ENCODE peak calls at places on chromosome 10, in eight cellular contexts. F is PC-9, H is GM23338, L is foreskin keratinocyte, T is hepatocyte, R is nephron progenitor cell, N is WTC11, X is IMR-90. Z is an unnamed sample.

GRCh38 chr10:86664370-86665217 is 3.7 kb upstream of the LDB3 start:
- DNase-seq in F (no peak), H (no peak), L (no peak), T (no peak), R (no peak), N (no peak), X (no peak), Z (no peak)

GRCh38 chr10:287814-288213 is 152.6 kb downstream of the ZMYND11 start:
- DNase-seq in F (no peak), H (peak; percentile 80), L (no peak), T (no peak), R (no peak), N (peak; percentile 49), X (no peak), Z (no peak)

GRCh38 chr10:72337039-72337629 is 17.6 kb downstream of the DNAJB12 start:
- DNase-seq in F (peak; percentile 52), H (peak; percentile 76), L (no peak), T (peak; percentile 88), R (peak; percentile 83), N (peak; percentile 76), X (peak; percentile 53), Z (peak; percentile 49)

GRCh38 chr10:47402681-47403301 is 18.7 kb upstream of the ZNF488 start:
- DNase-seq in F (peak; percentile 88), H (peak; percentile 63), L (peak; percentile 82), T (peak; percentile 77), R (no peak), N (peak; percentile 38), X (peak; percentile 88), Z (no peak)

GRCh38 chr10:95758351-95759025 is 2.5 kb downstream of the ENTPD1 start:
- DNase-seq in F (no peak), H (no peak), L (no peak), T (no peak), R (no peak), N (no peak), X (peak; percentile 6), Z (no peak)

GRCh38 chr10:99279626-99280111 is 44.0 kb upstream of the HPSE2 start:
- DNase-seq in F (peak; percentile 56), H (no peak), L (peak; percentile 50), T (peak; percentile 54), R (no peak), N (no peak), X (peak; percentile 33), Z (no peak)

GRCh38 chr10:45599021-45599603 is 73.5 kb downstream of the ZFAND4 start:
- DNase-seq in F (no peak), H (no peak), L (no peak), T (peak; percentile 27), R (no peak), N (no peak), X (no peak), Z (no peak)

GRCh38 chr10:126350216-126350992 is 37.9 kb downstream of the ADAM12 start:
- DNase-seq in F (peak; percentile 88), H (no peak), L (peak; percentile 97), T (no peak), R (peak; percentile 11), N (no peak), X (peak; percentile 90), Z (no peak)

GRCh38 chr10:52283174-52283573 is 30.9 kb upstream of the DKK1 start:
- DNase-seq in F (no peak), H (no peak), L (peak; percentile 10), T (no peak), R (no peak), N (no peak), X (peak; percentile 31), Z (no peak)

GRCh38 chr10:693506-693905 is 4.0 kb upstream of the DIP2C start:
- DNase-seq in F (no peak), H (no peak), L (peak; percentile 54), T (peak; percentile 44), R (no peak), N (no peak), X (peak; percentile 49), Z (no peak)

GRCh38 chr10:4981722-4982471 is 18.7 kb downstream of the AKR1C1 start:
- DNase-seq in F (peak; percentile 75), H (peak; percentile 91), L (peak; percentile 39), T (peak; percentile 76), R (peak; percentile 2), N (peak; percentile 30), X (peak; percentile 37), Z (no peak)

GRCh38 chr10:48882881-48883280 is 56.8 kb downstream of the LRRC18 start:
- DNase-seq in F (no peak), H (no peak), L (no peak), T (no peak), R (no peak), N (no peak), X (no peak), Z (no peak)

GRCh38 chr10:17086865-17087264 is 42.7 kb downstream of the CUBN start:
- DNase-seq in F (no peak), H (no peak), L (no peak), T (no peak), R (no peak), N (no peak), X (no peak), Z (no peak)

GRCh38 chr10:61757525-61758397 is 95.0 kb downstream of the CABCOCO1 start:
- DNase-seq in F (no peak), H (no peak), L (peak; percentile 88), T (peak; percentile 32), R (no peak), N (no peak), X (peak; percentile 73), Z (no peak)

DNA sequence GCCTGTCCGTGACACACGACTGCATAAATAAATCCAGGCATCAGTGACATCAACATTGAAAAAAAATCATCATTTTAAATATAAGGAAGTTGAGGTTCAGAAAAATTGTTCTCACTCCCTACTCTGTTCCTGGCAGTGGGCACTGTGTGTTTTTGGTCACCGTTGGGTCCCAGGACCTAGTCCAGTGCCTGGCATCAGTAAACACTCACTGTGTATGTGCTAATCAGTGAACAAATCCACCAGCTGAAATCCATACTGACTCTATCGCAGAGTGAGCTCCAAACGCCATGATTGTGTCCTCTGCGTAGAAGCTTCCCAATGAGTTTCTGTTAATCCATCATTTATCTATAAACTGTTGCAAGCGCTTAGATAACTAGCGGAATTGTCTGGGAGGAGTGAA is 41.2 kb downstream of the ITIH2 start:
- DNase-seq in F (no peak), H (no peak), L (no peak), T (no peak), R (no peak), N (no peak), X (no peak), Z (no peak)
- TF ChIP-seq CTCF in F (no peak), H (no peak), L (no peak), T (no peak), R (no peak), N (no peak), X (no peak), Z (no peak)

GRCh38 chr10:131168238-131168875 is 143.2 kb downstream of the TCERG1L start:
- DNase-seq in F (no peak), H (no peak), L (no peak), T (no peak), R (no peak), N (no peak), X (no peak), Z (peak; percentile 36)
- TF ChIP-seq CTCF in F (no peak), H (no peak), L (no peak), T (no peak), R (no peak), N (no peak), X (no peak), Z (no peak)

DNA sequence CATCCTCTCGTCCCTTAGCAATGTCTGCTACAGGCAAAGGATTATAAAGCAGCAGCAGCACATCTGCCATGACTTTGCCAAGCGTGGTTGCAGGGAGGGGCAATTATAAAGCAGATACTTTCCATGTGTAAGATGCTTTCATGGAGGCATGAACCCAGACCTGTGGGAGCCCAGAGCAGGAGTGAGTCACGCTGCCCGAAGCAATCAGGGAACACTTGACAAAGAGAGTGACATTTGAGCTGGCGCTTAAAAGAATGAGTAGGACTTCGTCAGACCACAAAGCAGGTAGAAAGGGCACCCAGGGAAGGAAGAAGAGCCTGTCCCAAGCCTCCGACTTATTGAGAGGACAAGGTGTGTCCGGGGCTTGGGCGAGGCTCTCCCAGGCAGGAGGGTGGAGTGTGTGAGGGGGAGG is 147.2 kb downstream of the MYOF start:
- DNase-seq in F (peak; percentile 96), H (peak; percentile 38), L (peak; percentile 90), T (peak; percentile 11), R (no peak), N (no peak), X (peak; percentile 41), Z (no peak)
- TF ChIP-seq CTCF in F (no peak), H (no peak), L (no peak), T (no peak), R (no peak), N (no peak), X (no peak), Z (no peak)

DNA sequence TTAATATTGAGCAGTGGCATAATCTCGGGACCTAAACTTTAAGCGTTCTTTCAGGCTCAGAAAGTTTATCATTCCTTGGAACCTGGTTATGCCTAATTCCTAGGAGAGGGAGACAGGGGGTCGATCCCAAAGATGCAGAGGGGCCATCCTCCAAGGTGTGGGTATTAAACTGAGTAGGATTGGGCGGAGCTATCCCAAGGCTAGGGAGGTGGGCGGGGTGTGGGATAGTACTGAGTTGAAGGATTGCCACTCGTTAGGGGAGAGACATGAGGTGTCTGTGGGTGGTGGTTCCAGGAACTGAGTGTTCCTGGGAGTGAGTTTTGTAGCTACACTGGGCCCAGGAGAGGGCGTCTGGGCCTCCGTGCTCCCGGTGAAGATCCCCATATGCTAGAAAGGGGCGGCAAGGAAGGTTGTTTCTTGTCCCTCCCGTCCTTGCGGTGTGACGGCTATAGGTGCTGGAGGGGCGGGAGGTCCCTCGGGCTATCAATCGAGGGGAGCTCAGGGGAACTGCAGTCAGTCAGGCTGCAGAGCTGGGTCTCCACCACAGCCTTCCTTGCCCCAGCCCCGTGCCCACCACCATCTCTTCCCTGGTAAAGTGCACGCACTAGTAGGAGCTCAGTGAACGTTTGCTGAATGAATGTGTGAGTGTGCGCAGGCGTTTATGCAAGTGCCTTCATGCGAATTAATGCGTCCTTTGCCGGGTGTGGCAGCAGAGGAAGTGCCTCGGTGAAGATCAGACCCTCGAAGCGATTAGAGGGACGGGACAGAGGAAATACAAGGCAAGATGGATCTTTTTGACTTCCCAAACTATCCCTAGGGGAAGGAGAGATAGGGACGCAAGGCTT is 3.0 kb upstream of the HMX2 start:
- DNase-seq in F (no peak), H (peak; percentile 67), L (no peak), T (no peak), R (peak; percentile 29), N (peak; percentile 53), X (no peak), Z (no peak)
- TF ChIP-seq CTCF in F (no peak), H (peak; percentile 27), L (peak; percentile 24), T (no peak), R (no peak), N (no peak), X (no peak), Z (no peak)

DNA sequence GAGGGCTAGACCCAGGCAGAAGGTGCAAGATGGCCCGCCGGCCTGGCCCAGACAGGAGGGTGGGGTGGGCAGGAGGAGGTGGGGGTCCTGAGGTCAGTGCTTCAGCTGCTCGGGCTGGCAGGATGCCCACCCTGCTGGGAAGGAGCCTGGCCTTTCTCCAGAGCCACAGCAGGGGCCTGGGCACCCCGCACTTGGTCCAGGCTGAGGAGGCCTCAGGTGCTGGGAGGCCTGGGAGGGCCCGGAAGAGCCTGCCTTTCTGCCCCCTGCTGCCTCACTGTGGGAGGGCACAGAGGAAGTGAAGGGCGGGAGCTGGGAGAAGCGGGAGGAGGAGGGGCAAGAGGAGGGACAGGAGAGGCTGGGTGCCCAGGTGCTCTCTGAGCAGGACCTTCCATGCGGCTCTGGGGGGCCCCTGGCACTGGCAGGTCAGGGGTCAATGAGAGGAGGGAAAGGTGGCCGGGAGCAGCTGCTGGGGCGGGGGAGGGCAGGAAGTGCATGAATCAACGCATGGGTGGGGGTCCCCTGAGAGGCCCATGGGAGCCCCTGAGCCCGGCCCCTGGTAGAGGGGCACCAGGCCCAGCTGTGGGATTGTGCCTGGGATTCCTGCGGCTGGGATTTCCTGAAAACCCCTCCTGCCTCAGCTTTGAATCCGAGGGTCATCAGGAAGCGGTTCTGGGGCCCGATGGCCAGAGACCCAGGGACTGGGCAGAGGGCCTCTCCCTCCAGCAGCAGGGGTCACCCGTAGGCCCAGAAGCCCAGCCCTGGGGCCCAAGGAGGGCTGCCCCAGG is 49.9 kb downstream of the PWWP2B start:
- DNase-seq in F (peak; percentile 72), H (no peak), L (peak; percentile 81), T (peak; percentile 87), R (no peak), N (no peak), X (peak; percentile 19), Z (no peak)
- TF ChIP-seq CTCF in F (peak; percentile 74), H (peak; percentile 16), L (peak; percentile 89), T (peak; percentile 50), R (peak; percentile 38), N (no peak), X (peak; percentile 40), Z (peak; percentile 42)